ENCODE peak calls at places on chromosomes 5 and 9, in six cellular contexts. F, P, J, L, R and X are unnamed samples.

GRCh38 chr9:119020284-119020683 is 349.0 kb downstream of the BRINP1 start:
- DNase-seq in F (peak; percentile 79), P (no peak), J (no peak), L (no peak), R (no peak), X (no peak)

GRCh38 chr5:132457371-132458225 is 33.0 kb downstream of the IRF1 start:
- DNase-seq in F (peak; percentile 59), P (peak; percentile 90), J (no peak), L (no peak), R (no peak), X (peak; percentile 81)

GRCh38 chr5:179974946-179975712 is 67.4 kb upstream of the TBC1D9B start:
- DNase-seq in F (no peak), P (peak; percentile 89), J (no peak), L (no peak), R (peak; percentile 58), X (no peak)

GRCh38 chr9:137497921-137498719 is 39.0 kb upstream of the NSMF start:
- DNase-seq in F (no peak), P (peak; percentile 68), J (no peak), L (no peak), R (no peak), X (no peak)

GRCh38 chr9:98236881-98237487 is 18.5 kb downstream of the TBC1D2 start:
- DNase-seq in F (no peak), P (no peak), J (no peak), L (no peak), R (no peak), X (no peak)

GRCh38 chr9:4334439-4334838 is 34.6 kb upstream of the GLIS3 start:
- DNase-seq in F (peak; percentile 54), P (no peak), J (peak; percentile 75), L (peak; percentile 85), R (no peak), X (no peak)

GRCh38 chr9:83062011-83062652 is 810 bp downstream of the RASEF start:
- DNase-seq in F (peak; percentile 52), P (no peak), J (no peak), L (peak; percentile 68), R (no peak), X (peak; percentile 31)

GRCh38 chr9:82682431-82682830 is 380.5 kb downstream of the RASEF start:
- DNase-seq in F (no peak), P (no peak), J (no peak), L (no peak), R (no peak), X (no peak)

GRCh38 chr9:31542384-31543055 is 841.9 kb upstream of the ACO1 start:
- DNase-seq in F (peak; percentile 29), P (no peak), J (peak; percentile 18), L (no peak), R (no peak), X (peak; percentile 48)

GRCh38 chr5:14326035-14326909 is 183.1 kb downstream of the TRIO start:
- DNase-seq in F (no peak), P (no peak), J (no peak), L (no peak), R (no peak), X (no peak)

GRCh38 chr9:127370651-127371648 is 26.0 kb upstream of the SLC2A8 start:
- DNase-seq in F (no peak), P (peak; percentile 42), J (no peak), L (no peak), R (no peak), X (no peak)

GRCh38 chr9:347667-348292 is 133.1 kb downstream of the DOCK8 start:
- DNase-seq in F (peak; percentile 17), P (no peak), J (no peak), L (peak; percentile 18), R (no peak), X (peak; percentile 58)

GRCh38 chr5:1108008-1108864 is 3.6 kb downstream of the SLC12A7 start:
- DNase-seq in F (no peak), P (no peak), J (no peak), L (no peak), R (no peak), X (no peak)

GRCh38 chr5:124660229-124661093 is 86.0 kb downstream of the ZNF608 start:
- DNase-seq in F (peak; percentile 78), P (no peak), J (peak; percentile 81), L (no peak), R (no peak), X (no peak)

GRCh38 chr9:81182421-81182820 is 506.9 kb downstream of the TLE1 start:
- DNase-seq in F (peak; percentile 94), P (no peak), J (peak; percentile 95), L (no peak), R (no peak), X (peak; percentile 51)

DNA sequence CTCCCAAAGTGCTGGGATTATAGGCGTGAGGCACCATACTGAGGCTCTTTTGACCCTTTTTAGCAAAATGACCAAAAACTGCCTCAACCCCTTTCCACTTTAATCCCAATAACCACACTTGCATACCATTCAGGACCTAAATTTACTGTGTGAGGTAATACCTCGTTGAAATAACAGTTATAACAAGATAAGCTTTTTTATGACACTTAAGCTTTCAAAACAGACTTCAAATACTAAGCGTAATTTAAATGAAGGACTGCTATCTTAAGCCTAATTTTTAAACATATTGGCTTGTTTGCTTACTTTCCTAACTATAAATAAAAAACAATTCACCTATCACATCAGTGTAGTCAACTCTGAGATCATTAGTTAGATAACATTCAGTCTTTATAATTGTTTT is 37.8 kb downstream of the PWWP2A start:
- DNase-seq in F (peak; percentile 18), P (no peak), J (no peak), L (no peak), R (no peak), X (no peak)
- TF ChIP-seq CTCF in F (no peak), P (no peak), J (no peak), L (no peak), R (no peak), X (no peak)

GRCh38 chr9:109062543-109062942 is 49.2 kb upstream of the CTNNAL1 start:
- DNase-seq in F (no peak), P (no peak), J (no peak), L (peak; percentile 14), R (no peak), X (no peak)

GRCh38 chr9:109064963-109065701 is 51.8 kb upstream of the CTNNAL1 start:
- DNase-seq in F (peak; percentile 70), P (no peak), J (peak; percentile 63), L (no peak), R (no peak), X (peak; percentile 32)

GRCh38 chr9:109068764-109069163 is 51.0 kb downstream of the TMEM245 start:
- DNase-seq in F (no peak), P (no peak), J (no peak), L (no peak), R (no peak), X (no peak)

GRCh38 chr9:109060235-109060634 is 46.9 kb upstream of the CTNNAL1 start:
- DNase-seq in F (no peak), P (no peak), J (no peak), L (peak; percentile 96), R (no peak), X (no peak)

GRCh38 chr9:109063765-109064164 is 50.5 kb upstream of the CTNNAL1 start:
- DNase-seq in F (no peak), P (no peak), J (peak; percentile 14), L (no peak), R (no peak), X (peak; percentile 16)
- TF ChIP-seq CTCF in F (peak; percentile 24), P (no peak), J (no peak), L (no peak), R (no peak), X (peak; percentile 23)

GRCh38 chr5:146818790-146819189 is 59.8 kb downstream of the PPP2R2B start:
- DNase-seq in F (no peak), P (no peak), J (no peak), L (no peak), R (no peak), X (no peak)
- TF ChIP-seq CTCF in F (no peak), P (no peak), J (no peak), L (no peak), R (no peak), X (no peak)

GRCh38 chr9:107299437-107299836 is 16.4 kb downstream of the RAD23B start:
- DNase-seq in F (no peak), P (no peak), J (no peak), L (no peak), R (no peak), X (no peak)
- TF ChIP-seq CTCF in F (peak; percentile 12), P (no peak), J (peak; percentile 1), L (no peak), R (no peak), X (no peak)

GRCh38 chr9:117247271-117247670 is 167.6 kb downstream of the ASTN2 start:
- DNase-seq in F (no peak), P (no peak), J (no peak), L (no peak), R (no peak), X (no peak)
- TF ChIP-seq CTCF in F (no peak), P (no peak), J (peak; percentile 63), L (peak; percentile 47), R (no peak), X (no peak)

GRCh38 chr5:95726811-95727763 is 4.0 kb upstream of the RHOBTB3 start:
- DNase-seq in F (no peak), P (no peak), J (no peak), L (no peak), R (no peak), X (peak; percentile 53)
- TF ChIP-seq CTCF in F (no peak), P (no peak), J (no peak), L (no peak), R (no peak), X (no peak)

GRCh38 chr5:150397749-150398431 is 14.8 kb downstream of the CD74 start:
- DNase-seq in F (no peak), P (no peak), J (no peak), L (no peak), R (no peak), X (no peak)
- TF ChIP-seq CTCF in F (no peak), P (no peak), J (no peak), L (no peak), R (no peak), X (peak; percentile 5)

GRCh38 chr9:120875954-120876841 is 790 bp downstream of the PHF19 start:
- DNase-seq in F (peak; percentile 69), P (peak; percentile 93), J (peak; percentile 59), L (no peak), R (peak; percentile 66), X (peak; percentile 80)

GRCh38 chr9:120878188-120879130 is 1.5 kb upstream of the PHF19 start:
- DNase-seq in F (no peak), P (no peak), J (no peak), L (no peak), R (no peak), X (no peak)

GRCh38 chr9:120876842-120877240 is at the start of gene PHF19:
- DNase-seq in F (no peak), P (peak; percentile 86), J (no peak), L (no peak), R (no peak), X (no peak)

GRCh38 chr9:120875643-120875953 is 1.4 kb downstream of the PHF19 start:
- DNase-seq in F (no peak), P (peak; percentile 80), J (no peak), L (no peak), R (no peak), X (no peak)

GRCh38 chr9:120877276-120878034 is 467 bp upstream of the PHF19 start:
- DNase-seq in F (peak; percentile 33), P (peak; percentile 93), J (no peak), L (no peak), R (peak; percentile 56), X (peak; percentile 41)
- TF ChIP-seq CTCF in F (no peak), P (peak; percentile 11), J (no peak), L (peak; percentile 4), R (no peak), X (no peak)

GRCh38 chr5:172932313-172933017 is 26.8 kb upstream of the RPL26L1 start:
- DNase-seq in F (no peak), P (peak; percentile 96), J (no peak), L (no peak), R (peak; percentile 58), X (peak; percentile 62)
- TF ChIP-seq CTCF in F (peak; percentile 85), P (peak; percentile 95), J (peak; percentile 96), L (peak; percentile 95), R (peak; percentile 81), X (peak; percentile 92)